ENCODE peak calls at places on chromosome 22, in four cellular contexts. K is sigmoid colon; T is CD4-positive, alpha-beta memory T cell; E is cardiac muscle cell. U is an unnamed sample.

GRCh38 chr22:36010913-36011312 is 17.7 kb downstream of the RBFOX2 start:
- DNase-seq in E (no peak), T (no peak), K (no peak), U (no peak)

GRCh38 chr22:45891021-45891421 is 85.9 kb downstream of the WNT7B start:
- DNase-seq in T (no peak), K (no peak), E (no peak), U (no peak)

GRCh38 chr22:45290410-45290936 is 5.7 kb downstream of the UPK3A start:
- DNase-seq in E (peak; percentile 55), K (no peak), T (no peak), U (no peak)

GRCh38 chr22:44088976-44089570 is 65.0 kb downstream of the PARVB start:
- DNase-seq in T (no peak), K (peak; percentile 83), E (no peak), U (no peak)

GRCh38 chr22:49769691-49770315 is 57.9 kb downstream of the BRD1 start:
- DNase-seq in T (no peak), E (no peak), K (peak; percentile 40), U (no peak)

GRCh38 chr22:43433451-43433850 is 21.6 kb downstream of the MPPED1 start:
- DNase-seq in E (no peak), T (no peak), K (peak; percentile 13), U (no peak)

GRCh38 chr22:38012604-38013072 is 28.3 kb upstream of the SOX10 start:
- DNase-seq in E (no peak), K (no peak), T (no peak), U (no peak)

GRCh38 chr22:28815101-28815500 is 14.7 kb upstream of the XBP1 start:
- DNase-seq in T (no peak), K (no peak), E (no peak), U (no peak)

GRCh38 chr22:49785841-49786451 is 41.7 kb downstream of the BRD1 start:
- DNase-seq in E (no peak), T (no peak), K (no peak), U (no peak)

GRCh38 chr22:29224859-29225410 is 19.2 kb downstream of the EMID1 start:
- DNase-seq in K (peak; percentile 60), E (no peak), T (no peak), U (no peak)